ENCODE peak calls at places on chromosomes 12 and 14, in five cellular contexts. Y is upper lobe of right lung, M is tibial nerve, W is Karpas-422, X is mammary epithelial cell. Q is an unnamed sample.
A peak's percentile ranks its signal among the peaks of the same experiment; 100 is the strongest.

GRCh38 chr14:62138593-62138992 is 376.4 kb downstream of the SNAPC1 start:
- DNase-seq in X (no peak), M (no peak), Y (no peak), W (peak; percentile 61), Q (no peak)

GRCh38 chr14:103378042-103378854 is 7.0 kb upstream of the MARK3 start:
- DNase-seq in M (no peak), W (no peak), X (no peak), Y (no peak), Q (no peak)

GRCh38 chr12:25816637-25817036 is 141.8 kb upstream of the RASSF8 start:
- DNase-seq in Y (no peak), M (no peak), X (no peak), W (no peak), Q (no peak)

GRCh38 chr14:39360316-39360715 is 71.9 kb downstream of the FBXO33 start:
- DNase-seq in X (no peak), W (no peak), M (no peak), Y (no peak), Q (no peak)

GRCh38 chr12:121917950-121918678 is at the start of gene CFAP251:
- DNase-seq in Y (peak; percentile 99), W (peak; percentile 99), M (peak; percentile 82), X (no peak), Q (peak; percentile 96)

GRCh38 chr12:71663561-71664410 is at the start of the genes THAP2 and ZFC3H1:
- DNase-seq in Y (peak; percentile 94), X (peak; percentile 99), M (peak; percentile 94), W (peak; percentile 99), Q (peak; percentile 98)

GRCh38 chr12:109731231-109731731 is 17.7 kb downstream of the FAM222A start:
- DNase-seq in W (no peak), M (no peak), Y (peak; percentile 34), X (no peak), Q (peak; percentile 18)

GRCh38 chr12:6961695-6962284 is 8.7 kb downstream of the PHB2 start:
- DNase-seq in Y (peak; percentile 89), X (peak; percentile 66), W (peak; percentile 90), M (no peak), Q (no peak)

GRCh38 chr12:96218989-96219678 is 25.0 kb downstream of the ELK3 start:
- DNase-seq in M (no peak), W (no peak), X (peak; percentile 88), Y (no peak), Q (no peak)

GRCh38 chr12:106145539-106146447 is 7.0 kb upstream of the NUAK1 start:
- DNase-seq in X (no peak), W (no peak), M (no peak), Y (no peak), Q (no peak)
- H3K27ac ChIP-seq in X (no peak overlapping the region), W (no peak overlapping the region), M (no peak overlapping the region), Y (no peak overlapping the region), Q (peak overlapping the region; percentile 48)

GRCh38 chr12:108515916-108516315 is 839 bp downstream of the FICD start:
- DNase-seq in M (no peak), X (no peak), Y (no peak), W (peak; percentile 80), Q (no peak)
- H3K27ac ChIP-seq in M (peak overlapping the region; percentile 75), X (peak overlapping the region; percentile 52), Y (peak overlapping the region; percentile 74), W (peak overlapping the region; percentile 5), Q (no peak overlapping the region)

DNA sequence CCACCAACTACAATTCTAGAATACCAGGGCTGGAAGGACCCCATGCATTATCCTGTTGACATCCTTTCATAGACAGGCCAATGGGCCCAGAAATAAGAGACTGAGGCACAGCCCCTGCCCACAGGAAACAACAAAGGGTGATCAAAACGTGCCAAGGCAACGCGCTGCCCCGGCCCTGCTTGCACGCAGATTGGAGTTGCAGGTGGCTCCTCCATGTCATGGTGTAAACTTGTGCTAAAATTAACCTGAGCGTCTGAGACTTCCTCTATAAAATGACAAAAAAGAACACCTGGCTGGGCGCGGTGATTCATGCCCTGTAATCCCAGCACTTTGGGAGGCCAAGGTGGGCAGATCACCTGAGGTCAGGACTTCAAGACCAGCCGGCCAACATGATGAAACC is 30.1 kb downstream of the SPRING1 start:
- DNase-seq in X (no peak), W (no peak), Y (no peak), M (no peak), Q (no peak)
- H3K27ac ChIP-seq in X (no peak overlapping the region), W (no peak overlapping the region), Y (no peak overlapping the region), M (no peak overlapping the region), Q (no peak overlapping the region)

GRCh38 chr12:100698518-100698917 is 96.1 kb upstream of the ANO4 start:
- DNase-seq in X (peak; percentile 56), M (no peak), Y (no peak), W (no peak), Q (no peak)
- H3K27ac ChIP-seq in X (no peak overlapping the region), M (no peak overlapping the region), Y (no peak overlapping the region), W (no peak overlapping the region), Q (no peak overlapping the region)

GRCh38 chr14:76958975-76959710 is 69.4 kb downstream of the IRF2BPL start:
- DNase-seq in X (peak; percentile 97), W (no peak), M (no peak), Y (no peak), Q (no peak)
- H3K27ac ChIP-seq in X (peak overlapping the region; percentile 78), W (no peak overlapping the region), M (peak overlapping the region; percentile 97), Y (peak overlapping the region; percentile 30), Q (no peak overlapping the region)

Q was measured in dorsolateral prefrontal cortex.